ENCODE peak calls at places on chromosomes 3 and 15, in seven cellular contexts. One of them, this sample, is unnamed.

GRCh38 chr3:8110966-8111798 is 390.4 kb upstream of the LMCD1 start:
- DNase-seq in mesendoderm: peak; percentile 92
- DNase-seq in IMR-90: peak; percentile 31
- DNase-seq in H9: peak; percentile 78
- DNase-seq in neuronal stem cell: peak; percentile 58
- DNase-seq in mesenchymal stem cell: peak; percentile 74
- DNase-seq in trophoblast cell: peak; percentile 19
- DNase-seq in this sample: peak; percentile 86

GRCh38 chr3:131549340-131549739 is 46.6 kb upstream of the MRPL3 start:
- DNase-seq in mesendoderm: peak; percentile 16
- DNase-seq in IMR-90: no peak
- DNase-seq in H9: no peak
- DNase-seq in neuronal stem cell: no peak
- DNase-seq in mesenchymal stem cell: no peak
- DNase-seq in trophoblast cell: peak; percentile 64
- DNase-seq in this sample: no peak

GRCh38 chr15:62942411-62942810 is 100.1 kb upstream of the TPM1 start:
- DNase-seq in mesendoderm: no peak
- DNase-seq in IMR-90: no peak
- DNase-seq in H9: no peak
- DNase-seq in neuronal stem cell: no peak
- DNase-seq in mesenchymal stem cell: no peak
- DNase-seq in trophoblast cell: no peak
- DNase-seq in this sample: no peak

GRCh38 chr3:159929181-159929893 is 59.3 kb upstream of the IL12A start:
- DNase-seq in mesendoderm: peak; percentile 78
- DNase-seq in IMR-90: peak; percentile 87
- DNase-seq in H9: no peak
- DNase-seq in neuronal stem cell: no peak
- DNase-seq in mesenchymal stem cell: peak; percentile 91
- DNase-seq in trophoblast cell: peak; percentile 61
- DNase-seq in this sample: no peak

GRCh38 chr15:99408236-99409096 is 157.2 kb downstream of the LRRC28 start:
- DNase-seq in mesendoderm: no peak
- DNase-seq in IMR-90: peak; percentile 86
- DNase-seq in H9: no peak
- DNase-seq in neuronal stem cell: no peak
- DNase-seq in mesenchymal stem cell: no peak
- DNase-seq in trophoblast cell: no peak
- DNase-seq in this sample: no peak

GRCh38 chr15:101470548-101471239 is 18.8 kb downstream of the PCSK6 start:
- DNase-seq in mesendoderm: peak; percentile 64
- DNase-seq in IMR-90: no peak
- DNase-seq in H9: no peak
- DNase-seq in neuronal stem cell: no peak
- DNase-seq in mesenchymal stem cell: no peak
- DNase-seq in trophoblast cell: no peak
- DNase-seq in this sample: no peak

GRCh38 chr15:60721706-60722105 is 242.8 kb upstream of the ICE2 start:
- DNase-seq in mesendoderm: no peak
- DNase-seq in IMR-90: peak; percentile 80
- DNase-seq in H9: no peak
- DNase-seq in neuronal stem cell: no peak
- DNase-seq in mesenchymal stem cell: peak; percentile 91
- DNase-seq in trophoblast cell: no peak
- DNase-seq in this sample: no peak

GRCh38 chr3:25992606-25993005 is 202.7 kb downstream of the OXSM start:
- DNase-seq in mesendoderm: no peak
- DNase-seq in IMR-90: no peak
- DNase-seq in H9: no peak
- DNase-seq in neuronal stem cell: no peak
- DNase-seq in mesenchymal stem cell: no peak
- DNase-seq in trophoblast cell: no peak
- DNase-seq in this sample: no peak

GRCh38 chr15:66233487-66234415 is 19.8 kb downstream of the MEGF11 start:
- DNase-seq in mesendoderm: peak; percentile 61
- DNase-seq in IMR-90: no peak
- DNase-seq in H9: peak; percentile 66
- DNase-seq in neuronal stem cell: no peak
- DNase-seq in mesenchymal stem cell: peak; percentile 12
- DNase-seq in trophoblast cell: peak; percentile 14
- DNase-seq in this sample: peak; percentile 85

GRCh38 chr15:70791248-70791647 is 27.9 kb upstream of the UACA start:
- DNase-seq in mesendoderm: no peak
- DNase-seq in IMR-90: no peak
- DNase-seq in H9: no peak
- DNase-seq in neuronal stem cell: no peak
- DNase-seq in mesenchymal stem cell: no peak
- DNase-seq in trophoblast cell: no peak
- DNase-seq in this sample: no peak

GRCh38 chr3:106435899-106436453 is 567.2 kb upstream of the CBLB start:
- DNase-seq in mesendoderm: no peak
- DNase-seq in IMR-90: no peak
- DNase-seq in H9: no peak
- DNase-seq in neuronal stem cell: no peak
- DNase-seq in mesenchymal stem cell: no peak
- DNase-seq in trophoblast cell: no peak
- DNase-seq in this sample: no peak

GRCh38 chr3:61924065-61924740 is 362.8 kb downstream of the PTPRG start:
- DNase-seq in mesendoderm: no peak
- DNase-seq in IMR-90: no peak
- DNase-seq in H9: no peak
- DNase-seq in neuronal stem cell: no peak
- DNase-seq in mesenchymal stem cell: no peak
- DNase-seq in trophoblast cell: no peak
- DNase-seq in this sample: no peak

GRCh38 chr3:55828712-55829111 is 341.6 kb upstream of the WNT5A start:
- DNase-seq in mesendoderm: no peak
- DNase-seq in IMR-90: peak; percentile 46
- DNase-seq in H9: no peak
- DNase-seq in neuronal stem cell: no peak
- DNase-seq in mesenchymal stem cell: no peak
- DNase-seq in trophoblast cell: no peak
- DNase-seq in this sample: no peak

GRCh38 chr3:197456271-197457091 is 99.3 kb downstream of the BDH1 start:
- DNase-seq in mesendoderm: peak; percentile 92
- DNase-seq in IMR-90: peak; percentile 87
- DNase-seq in H9: peak; percentile 87
- DNase-seq in neuronal stem cell: peak; percentile 53
- DNase-seq in mesenchymal stem cell: peak; percentile 92
- DNase-seq in trophoblast cell: peak; percentile 88
- DNase-seq in this sample: peak; percentile 80

GRCh38 chr3:8563146-8563545 is 61.5 kb downstream of the LMCD1 start:
- DNase-seq in mesendoderm: no peak
- DNase-seq in IMR-90: no peak
- DNase-seq in H9: no peak
- DNase-seq in neuronal stem cell: no peak
- DNase-seq in mesenchymal stem cell: no peak
- DNase-seq in trophoblast cell: no peak
- DNase-seq in this sample: no peak

GRCh38 chr3:124768812-124769211 is 38.6 kb downstream of the UMPS start:
- DNase-seq in mesendoderm: peak; percentile 60
- DNase-seq in IMR-90: no peak
- DNase-seq in H9: no peak
- DNase-seq in neuronal stem cell: no peak
- DNase-seq in mesenchymal stem cell: no peak
- DNase-seq in trophoblast cell: peak; percentile 44
- DNase-seq in this sample: no peak

GRCh38 chr15:42749266-42749665 is 12.3 kb upstream of the CDAN1 start:
- DNase-seq in mesendoderm: no peak
- DNase-seq in IMR-90: no peak
- DNase-seq in H9: no peak
- DNase-seq in neuronal stem cell: no peak
- DNase-seq in mesenchymal stem cell: no peak
- DNase-seq in trophoblast cell: no peak
- DNase-seq in this sample: no peak

GRCh38 chr15:92495468-92495867 is 101.8 kb downstream of the ST8SIA2 start:
- DNase-seq in mesendoderm: no peak
- DNase-seq in IMR-90: no peak
- DNase-seq in H9: no peak
- DNase-seq in neuronal stem cell: no peak
- DNase-seq in mesenchymal stem cell: no peak
- DNase-seq in trophoblast cell: no peak
- DNase-seq in this sample: peak; percentile 13

GRCh38 chr3:149384911-149385321 is 7.5 kb upstream of the TM4SF1 start:
- DNase-seq in mesendoderm: peak; percentile 28
- DNase-seq in IMR-90: peak; percentile 91
- DNase-seq in H9: no peak
- DNase-seq in neuronal stem cell: no peak
- DNase-seq in mesenchymal stem cell: peak; percentile 65
- DNase-seq in trophoblast cell: peak; percentile 88
- DNase-seq in this sample: no peak

GRCh38 chr15:64430000-64430735 is 30.2 kb upstream of the ZNF609 start:
- DNase-seq in mesendoderm: peak; percentile 94
- DNase-seq in IMR-90: peak; percentile 93
- DNase-seq in H9: peak; percentile 77
- DNase-seq in neuronal stem cell: peak; percentile 18
- DNase-seq in mesenchymal stem cell: peak; percentile 83
- DNase-seq in trophoblast cell: no peak
- DNase-seq in this sample: peak; percentile 69

GRCh38 chr3:77038468-77038927 is 1.4 kb upstream of the ROBO2 start:
- DNase-seq in mesendoderm: peak; percentile 96
- DNase-seq in IMR-90: peak; percentile 85
- DNase-seq in H9: peak; percentile 85
- DNase-seq in neuronal stem cell: peak; percentile 85
- DNase-seq in mesenchymal stem cell: peak; percentile 89
- DNase-seq in trophoblast cell: peak; percentile 48
- DNase-seq in this sample: peak; percentile 72

GRCh38 chr3:124620600-124621063 is 109.6 kb upstream of the UMPS start:
- DNase-seq in mesendoderm: peak; percentile 91
- DNase-seq in IMR-90: peak; percentile 26
- DNase-seq in H9: no peak
- DNase-seq in neuronal stem cell: no peak
- DNase-seq in mesenchymal stem cell: peak; percentile 53
- DNase-seq in trophoblast cell: peak; percentile 37
- DNase-seq in this sample: no peak

GRCh38 chr3:15647629-15648167 is 46.2 kb downstream of the BTD start:
- DNase-seq in mesendoderm: no peak
- DNase-seq in IMR-90: peak; percentile 99
- DNase-seq in H9: no peak
- DNase-seq in neuronal stem cell: no peak
- DNase-seq in mesenchymal stem cell: peak; percentile 95
- DNase-seq in trophoblast cell: no peak
- DNase-seq in this sample: no peak

GRCh38 chr3:191047930-191048329 is 151.1 kb upstream of the OSTN start:
- DNase-seq in mesendoderm: no peak
- DNase-seq in IMR-90: peak; percentile 50
- DNase-seq in H9: no peak
- DNase-seq in neuronal stem cell: no peak
- DNase-seq in mesenchymal stem cell: no peak
- DNase-seq in trophoblast cell: no peak
- DNase-seq in this sample: no peak

DNA sequence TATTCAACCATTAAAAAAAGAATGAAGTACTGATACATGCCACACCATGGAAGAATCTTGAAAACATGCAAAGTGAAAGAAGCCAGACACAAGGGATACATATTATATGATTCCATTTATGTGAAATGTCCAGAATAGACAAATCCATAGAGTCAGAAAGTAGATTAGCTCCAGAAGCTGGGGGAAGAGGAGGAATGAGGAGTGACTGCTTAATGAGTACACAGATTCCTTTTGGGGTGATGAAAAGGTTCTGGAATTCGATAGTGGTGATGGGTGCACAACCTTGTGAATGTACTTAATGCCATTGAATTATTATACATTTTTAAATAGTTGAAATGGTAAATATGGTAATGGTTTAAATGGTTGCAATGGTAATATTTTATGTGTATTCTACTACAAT is 90.6 kb upstream of the SPATA12 start:
- DNase-seq in mesendoderm: no peak
- DNase-seq in IMR-90: no peak
- DNase-seq in H9: no peak
- DNase-seq in neuronal stem cell: no peak
- DNase-seq in mesenchymal stem cell: no peak
- DNase-seq in trophoblast cell: no peak
- DNase-seq in this sample: no peak
- H2AK5ac ChIP-seq in mesendoderm: no peak overlapping the region
- H2AK5ac ChIP-seq in IMR-90: no peak overlapping the region
- H2AK5ac ChIP-seq in H9: no peak overlapping the region
- H2AK5ac ChIP-seq in neuronal stem cell: no peak overlapping the region
- H2AK5ac ChIP-seq in mesenchymal stem cell: no peak overlapping the region
- H2AK5ac ChIP-seq in trophoblast cell: no peak overlapping the region
- H2AK5ac ChIP-seq in this sample: no peak overlapping the region

GRCh38 chr3:52454938-52455282 is 494 bp upstream of the NISCH start:
- DNase-seq in mesendoderm: no peak
- DNase-seq in IMR-90: no peak
- DNase-seq in H9: no peak
- DNase-seq in neuronal stem cell: no peak
- DNase-seq in mesenchymal stem cell: no peak
- DNase-seq in trophoblast cell: no peak
- DNase-seq in this sample: no peak
- H2AK5ac ChIP-seq in mesendoderm: peak overlapping the region; percentile 96
- H2AK5ac ChIP-seq in IMR-90: peak overlapping the region; percentile 99
- H2AK5ac ChIP-seq in H9: no peak overlapping the region
- H2AK5ac ChIP-seq in neuronal stem cell: peak overlapping the region; percentile 79
- H2AK5ac ChIP-seq in mesenchymal stem cell: peak overlapping the region; percentile 24
- H2AK5ac ChIP-seq in trophoblast cell: peak overlapping the region; percentile 71
- H2AK5ac ChIP-seq in this sample: peak overlapping the region; percentile 11

GRCh38 chr3:188134079-188134478 is 19.9 kb upstream of the LPP start:
- DNase-seq in mesendoderm: no peak
- DNase-seq in IMR-90: no peak
- DNase-seq in H9: no peak
- DNase-seq in neuronal stem cell: no peak
- DNase-seq in mesenchymal stem cell: no peak
- DNase-seq in trophoblast cell: no peak
- DNase-seq in this sample: no peak
- H2AK5ac ChIP-seq in mesendoderm: no peak overlapping the region
- H2AK5ac ChIP-seq in IMR-90: no peak overlapping the region
- H2AK5ac ChIP-seq in H9: no peak overlapping the region
- H2AK5ac ChIP-seq in neuronal stem cell: no peak overlapping the region
- H2AK5ac ChIP-seq in mesenchymal stem cell: no peak overlapping the region
- H2AK5ac ChIP-seq in trophoblast cell: no peak overlapping the region
- H2AK5ac ChIP-seq in this sample: no peak overlapping the region

GRCh38 chr3:112602217-112602838 is 38.6 kb downstream of the CCDC80 start:
- DNase-seq in mesendoderm: no peak
- DNase-seq in IMR-90: no peak
- DNase-seq in H9: no peak
- DNase-seq in neuronal stem cell: no peak
- DNase-seq in mesenchymal stem cell: no peak
- DNase-seq in trophoblast cell: no peak
- DNase-seq in this sample: no peak

GRCh38 chr3:112604536-112604935 is 36.4 kb downstream of the CCDC80 start:
- DNase-seq in mesendoderm: no peak
- DNase-seq in IMR-90: peak; percentile 86
- DNase-seq in H9: no peak
- DNase-seq in neuronal stem cell: no peak
- DNase-seq in mesenchymal stem cell: peak; percentile 48
- DNase-seq in trophoblast cell: no peak
- DNase-seq in this sample: no peak

GRCh38 chr3:112610121-112610520 is 30.8 kb downstream of the CCDC80 start:
- DNase-seq in mesendoderm: no peak
- DNase-seq in IMR-90: peak; percentile 47
- DNase-seq in H9: no peak
- DNase-seq in neuronal stem cell: no peak
- DNase-seq in mesenchymal stem cell: peak; percentile 73
- DNase-seq in trophoblast cell: peak; percentile 66
- DNase-seq in this sample: no peak

DNA sequence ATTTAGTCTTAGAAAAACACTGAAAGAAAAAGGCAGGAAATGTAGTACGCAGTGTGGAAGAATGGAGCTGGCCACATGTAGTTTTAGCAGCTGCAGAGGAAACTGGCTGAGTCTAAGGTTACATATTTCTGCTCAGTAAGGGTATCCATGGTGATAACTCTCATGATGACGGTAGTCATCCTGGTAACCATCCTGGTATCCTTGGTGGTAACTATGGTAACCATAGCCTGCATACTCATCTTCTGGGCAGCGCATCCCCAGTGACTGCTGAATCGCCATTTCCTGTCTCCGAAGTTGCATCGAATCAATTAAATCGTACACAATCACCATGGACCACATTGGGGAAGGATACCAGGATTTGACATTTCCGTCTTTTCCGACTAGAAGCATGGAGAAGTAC is 35.7 kb downstream of the CCDC80 start:
- DNase-seq in mesendoderm: peak; percentile 59
- DNase-seq in IMR-90: peak; percentile 99
- DNase-seq in H9: no peak
- DNase-seq in neuronal stem cell: no peak
- DNase-seq in mesenchymal stem cell: peak; percentile 62
- DNase-seq in trophoblast cell: peak; percentile 37
- DNase-seq in this sample: no peak
- H2AK5ac ChIP-seq in mesendoderm: no peak overlapping the region
- H2AK5ac ChIP-seq in IMR-90: no peak overlapping the region
- H2AK5ac ChIP-seq in H9: no peak overlapping the region
- H2AK5ac ChIP-seq in neuronal stem cell: no peak overlapping the region
- H2AK5ac ChIP-seq in mesenchymal stem cell: no peak overlapping the region
- H2AK5ac ChIP-seq in trophoblast cell: no peak overlapping the region
- H2AK5ac ChIP-seq in this sample: no peak overlapping the region